ENCODE peak calls at places on chromosomes 16 and 17, in seven cellular contexts. W is GM06990, M is mucosa of descending colon, H is AG09309, E is dorsolateral prefrontal cortex, P is AG04450, R is ovary. X is an unnamed sample.

GRCh38 chr16:84501077-84501735 is 3.3 kb downstream of the MEAK7 start:
- DNase-seq in W (no peak), M (no peak), H (no peak), E (no peak), P (no peak), R (peak), X (no peak)

GRCh38 chr16:56643080-56643778 is 4.8 kb downstream of the MT1A start:
- DNase-seq in W (peak), M (peak), H (no peak), E (peak), P (no peak), R (peak), X (peak)

GRCh38 chr16:30912794-30913412 is 10.5 kb upstream of the FBXL19 start:
- DNase-seq in W (no peak), M (no peak), H (no peak), E (no peak), P (no peak), R (no peak), X (no peak)

GRCh38 chr17:28347261-28347891 is 10.0 kb downstream of the POLDIP2 start:
- DNase-seq in W (no peak), M (no peak), H (peak), E (no peak), P (peak), R (peak), X (peak)

GRCh38 chr17:68507581-68507980 is 4.6 kb upstream of the PRKAR1A start:
- DNase-seq in W (no peak), M (no peak), H (no peak), E (no peak), P (no peak), R (no peak), X (no peak)

GRCh38 chr17:57037401-57037800 is 47.6 kb upstream of the AKAP1 start:
- DNase-seq in W (no peak), M (no peak), H (no peak), E (no peak), P (no peak), R (no peak), X (no peak)

GRCh38 chr16:22300427-22301071 is 3.3 kb downstream of the POLR3E start:
- DNase-seq in W (no peak), M (no peak), H (peak), E (peak), P (peak), R (no peak), X (no peak)

GRCh38 chr16:85369741-85370528 is 243.2 kb upstream of the GSE1 start:
- DNase-seq in W (no peak), M (peak), H (no peak), E (no peak), P (no peak), R (no peak), X (no peak)

GRCh38 chr17:34533811-34534527 is 45.4 kb upstream of the TMEM132E start:
- DNase-seq in W (no peak), M (no peak), H (no peak), E (no peak), P (no peak), R (no peak), X (no peak)

GRCh38 chr17:63550816-63551639 is 751 bp downstream of the DCAF7 start:
- DNase-seq in W (no peak), M (no peak), H (no peak), E (no peak), P (no peak), R (no peak), X (peak)

GRCh38 chr16:89185062-89185751 is 13.7 kb downstream of the CDH15 start:
- DNase-seq in W (no peak), M (peak), H (no peak), E (no peak), P (no peak), R (no peak), X (no peak)

GRCh38 chr17:76191891-76192290 is 48.4 kb downstream of the RNF157 start:
- DNase-seq in W (peak), M (no peak), H (no peak), E (no peak), P (no peak), R (no peak), X (no peak)

GRCh38 chr17:5888811-5889210 is 181.4 kb upstream of the WSCD1 start:
- DNase-seq in W (no peak), M (no peak), H (no peak), E (no peak), P (no peak), R (no peak), X (no peak)

GRCh38 chr17:14198013-14198412 is 38.6 kb downstream of the CDRT15 start:
- DNase-seq in W (no peak), M (no peak), H (no peak), E (no peak), P (no peak), R (no peak), X (no peak)

GRCh38 chr17:58470356-58470755 is 17.9 kb downstream of the HSF5 start:
- DNase-seq in W (no peak), M (no peak), H (no peak), E (no peak), P (no peak), R (no peak), X (no peak)

GRCh38 chr16:85650864-85651811 is 37.6 kb downstream of the GINS2 start:
- DNase-seq in W (no peak), M (peak), H (no peak), E (peak), P (no peak), R (peak), X (no peak)

GRCh38 chr17:7281953-7282751 is 634 bp downstream of the SLC2A4 start:
- DNase-seq in W (no peak), M (peak), H (no peak), E (no peak), P (no peak), R (peak), X (no peak)

GRCh38 chr17:32491371-32492280 is 4.8 kb downstream of the CDK5R1 start:
- DNase-seq in W (peak), M (peak), H (no peak), E (no peak), P (no peak), R (no peak), X (no peak)

GRCh38 chr16:87463722-87464690 is 28.8 kb downstream of the ZCCHC14 start:
- DNase-seq in W (no peak), M (no peak), H (peak), E (no peak), P (peak), R (no peak), X (no peak)

GRCh38 chr17:27319536-27320221 is 25.8 kb downstream of the WSB1 start:
- DNase-seq in W (no peak), M (no peak), H (no peak), E (peak), P (no peak), R (peak), X (peak)

GRCh38 chr17:83196088-83196765 is 116.8 kb downstream of the METRNL start:
- DNase-seq in W (no peak), M (peak), H (peak), E (peak), P (no peak), R (peak), X (no peak)

GRCh38 chr17:19578545-19578944 is 44.9 kb downstream of the SLC47A1 start:
- DNase-seq in W (no peak), M (no peak), H (no peak), E (no peak), P (no peak), R (no peak), X (peak)

GRCh38 chr16:85798901-85799496 is 345 bp downstream of the EMC8 start:
- DNase-seq in W (peak), M (peak), H (no peak), E (no peak), P (no peak), R (no peak), X (no peak)

GRCh38 chr16:13904179-13904691 is 15.7 kb upstream of the ERCC4 start:
- DNase-seq in W (no peak), M (no peak), H (no peak), E (no peak), P (no peak), R (no peak), X (no peak)

GRCh38 chr16:30853758-30854157 is 40.1 kb downstream of the BCL7C start:
- DNase-seq in W (no peak), M (no peak), H (no peak), E (no peak), P (no peak), R (no peak), X (no peak)

GRCh38 chr17:81980752-81981239 is 3.4 kb downstream of the ASPSCR1 start:
- DNase-seq in W (no peak), M (no peak), H (no peak), E (no peak), P (no peak), R (no peak), X (no peak)

GRCh38 chr17:35743911-35744328 is 9.1 kb downstream of the GAS2L2 start:
- DNase-seq in W (no peak), M (no peak), H (no peak), E (no peak), P (no peak), R (peak), X (no peak)

GRCh38 chr17:79000396-79001189 is 9.0 kb downstream of the CANT1 start:
- DNase-seq in W (no peak), M (peak), H (no peak), E (no peak), P (no peak), R (no peak), X (no peak)

GRCh38 chr16:49776085-49776501 is 79.8 kb downstream of the ZNF423 start:
- DNase-seq in W (no peak), M (no peak), H (no peak), E (no peak), P (no peak), R (no peak), X (no peak)

GRCh38 chr17:18960803-18961511 is 9.0 kb downstream of the SLC5A10 start:
- DNase-seq in W (peak), M (peak), H (no peak), E (peak), P (no peak), R (peak), X (no peak)

GRCh38 chr16:12450381-12450780 is 353.3 kb downstream of the CPPED1 start:
- DNase-seq in W (no peak), M (no peak), H (no peak), E (no peak), P (no peak), R (peak), X (no peak)

GRCh38 chr17:56678249-56679144 is 85.0 kb downstream of the NOG start:
- DNase-seq in W (no peak), M (no peak), H (no peak), E (no peak), P (no peak), R (no peak), X (no peak)

GRCh38 chr17:42535400-42536047 is 517 bp upstream of the NAGLU start:
- DNase-seq in W (no peak), M (peak), H (no peak), E (no peak), P (no peak), R (no peak), X (no peak)

GRCh38 chr17:40038882-40039513 is 15.2 kb downstream of the MED24 start:
- DNase-seq in W (no peak), M (no peak), H (peak), E (no peak), P (peak), R (peak), X (peak)
- H3K4me3 ChIP-seq in W (no peak), M (no peak), H (no peak), E (no peak), P (no peak), R (no peak), X (no peak)

DNA sequence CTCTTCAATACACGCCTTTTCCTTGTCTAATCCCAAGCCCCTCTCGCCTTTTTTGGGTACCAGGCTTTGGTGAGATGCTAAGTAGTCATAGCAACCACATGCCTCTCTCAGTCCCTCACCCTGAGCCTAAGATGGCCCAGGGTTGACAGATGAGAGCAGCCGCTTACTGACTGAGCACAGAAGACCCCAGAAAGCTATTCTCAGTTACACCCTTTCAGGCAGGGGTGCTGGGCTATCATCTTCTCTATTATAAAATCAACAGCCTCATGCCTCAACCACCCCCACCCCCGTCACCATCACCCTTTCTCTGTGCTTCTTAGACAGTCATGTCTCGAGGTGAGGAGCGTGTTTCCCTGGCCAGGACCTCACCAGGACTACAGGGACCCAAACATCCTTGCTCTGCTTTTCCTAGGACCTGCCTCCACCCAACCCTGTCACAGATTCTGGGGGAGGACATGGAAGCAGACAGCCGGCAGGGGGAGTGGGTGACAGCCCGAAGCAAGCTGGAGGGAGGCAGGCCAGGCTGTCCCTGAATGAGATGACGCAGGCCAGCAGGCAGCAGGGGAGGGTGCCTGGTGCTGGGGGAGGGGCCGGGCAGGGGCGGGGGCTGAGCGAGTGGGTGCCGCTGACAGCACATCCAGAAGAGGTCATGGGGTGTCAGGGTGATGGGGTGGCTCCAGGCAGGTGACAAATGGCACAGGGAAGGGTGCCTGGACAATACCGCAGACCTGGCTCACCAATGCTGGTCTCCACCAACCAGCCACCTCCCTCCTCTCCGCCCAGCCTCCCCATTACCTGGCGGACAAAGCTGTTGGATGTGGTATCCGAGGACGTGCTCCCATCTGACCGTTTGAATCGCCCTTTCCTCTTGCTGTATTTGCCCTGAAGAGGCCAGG is 3.1 kb downstream of the CACNB1 start:
- DNase-seq in W (no peak), M (peak), H (no peak), E (peak), P (no peak), R (no peak), X (no peak)
- TF ChIP-seq CTCF in W (peak), M (no peak), H (peak), E (peak), P (peak), R (no peak), X (peak)

DNA sequence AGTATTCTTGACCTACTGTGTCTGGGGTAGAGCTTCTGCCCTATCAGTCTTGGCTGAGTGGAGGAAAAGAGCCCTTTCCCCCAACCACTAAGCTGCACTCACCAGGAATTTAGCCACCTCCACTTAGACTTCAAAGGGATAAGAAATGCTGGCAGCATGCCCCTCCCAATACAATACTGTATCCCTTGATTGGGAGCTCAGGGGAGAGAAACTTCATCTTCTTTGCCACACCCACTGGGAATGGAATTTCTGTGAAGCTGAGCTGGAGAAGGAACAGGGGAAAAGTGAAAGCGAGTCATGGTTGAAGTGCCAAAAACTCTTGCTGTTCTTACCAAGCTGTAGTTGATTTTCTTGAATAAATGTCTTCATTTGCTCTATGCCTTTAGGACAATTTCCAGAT is 68.8 kb downstream of the CEP112 start:
- DNase-seq in W (no peak), M (no peak), H (peak), E (no peak), P (no peak), R (no peak), X (peak)
- H3K4me3 ChIP-seq in W (no peak), M (no peak), H (no peak), E (no peak), P (no peak), R (no peak), X (no peak)

DNA sequence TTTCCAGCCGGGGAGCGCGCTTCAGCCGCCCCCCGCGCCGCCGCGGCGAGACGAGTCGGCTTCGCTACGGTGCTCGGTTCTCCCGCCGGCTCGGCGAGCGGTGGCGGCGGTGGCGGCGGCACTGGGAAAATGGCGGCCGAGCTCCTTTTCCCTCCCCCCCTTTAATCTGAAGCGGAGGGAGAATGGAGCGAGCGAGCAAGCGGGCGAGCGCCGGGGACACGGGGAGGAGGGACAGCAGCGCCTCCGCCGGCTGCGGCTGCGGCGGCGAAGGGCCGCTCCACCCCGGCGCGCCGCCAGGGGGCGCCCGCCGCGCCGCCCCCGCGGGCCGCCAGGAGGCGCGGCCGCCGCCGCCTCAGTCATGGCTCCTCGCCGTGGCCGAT is at the start of gene KANSL1:
- DNase-seq in W (peak), M (peak), H (peak), E (peak), P (peak), R (peak), X (peak)
- TF ChIP-seq CTCF in W (peak), M (peak), H (peak), E (peak), P (peak), R (peak), X (peak)

GRCh38 chr17:45395569-45396415 is 36.9 kb downstream of the ARHGAP27 start:
- DNase-seq in W (no peak), M (no peak), H (no peak), E (no peak), P (no peak), R (peak), X (no peak)
- H3K4me3 ChIP-seq in W (no peak), M (no peak), H (no peak), E (peak), P (peak), R (peak), X (peak)

GRCh38 chr17:37194208-37194607 is 181.6 kb upstream of the C17orf78 start:
- DNase-seq in W (no peak), M (no peak), H (no peak), E (no peak), P (no peak), R (no peak), X (no peak)
- TF ChIP-seq CTCF in W (no peak), M (no peak), H (no peak), E (no peak), P (no peak), R (no peak), X (no peak)

GRCh38 chr17:1344521-1344920 is 55.5 kb downstream of the YWHAE start:
- DNase-seq in W (no peak), M (no peak), H (no peak), E (no peak), P (no peak), R (no peak), X (no peak)

GRCh38 chr17:1351967-1352366 is 48.1 kb downstream of the YWHAE start:
- DNase-seq in W (no peak), M (no peak), H (no peak), E (no peak), P (no peak), R (no peak), X (no peak)

GRCh38 chr17:1343554-1343953 is 56.5 kb downstream of the YWHAE start:
- DNase-seq in W (no peak), M (no peak), H (no peak), E (no peak), P (no peak), R (no peak), X (no peak)

GRCh38 chr17:1351275-1351674 is 48.7 kb downstream of the YWHAE start:
- DNase-seq in W (no peak), M (no peak), H (no peak), E (no peak), P (no peak), R (no peak), X (no peak)

DNA sequence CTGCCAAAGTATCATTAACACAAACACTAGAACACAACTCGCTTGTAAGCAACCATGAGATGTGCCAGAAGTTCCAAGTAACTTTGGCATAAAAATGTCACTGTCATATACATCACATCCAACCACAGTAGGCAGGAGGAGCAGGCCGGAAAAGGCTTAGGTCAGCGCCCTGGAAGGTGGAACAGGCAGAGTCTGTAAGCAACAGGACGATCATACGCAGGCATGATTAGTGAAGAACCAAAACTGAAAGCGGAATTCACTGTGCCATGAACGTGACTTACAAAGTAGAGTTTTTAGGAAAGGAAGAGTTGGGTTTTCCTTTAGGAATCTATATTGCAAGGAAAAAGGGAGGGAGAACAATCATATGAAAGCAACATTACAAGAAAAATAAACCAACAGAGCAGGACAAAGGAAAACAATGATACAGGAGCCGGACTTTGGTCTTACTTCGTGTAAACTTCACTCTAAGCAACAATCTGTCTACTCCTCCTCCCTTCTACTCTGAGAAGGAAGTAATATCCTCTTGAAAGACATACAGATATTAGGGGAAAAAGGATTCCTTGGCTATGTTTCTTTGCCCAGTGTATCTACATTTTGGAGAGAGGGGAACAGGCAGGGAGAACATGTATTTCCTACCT is 52.2 kb downstream of the YWHAE start:
- DNase-seq in W (no peak), M (peak), H (no peak), E (no peak), P (no peak), R (no peak), X (no peak)
- H3K4me3 ChIP-seq in W (no peak), M (no peak), H (no peak), E (no peak), P (no peak), R (peak), X (no peak)

X was measured in retinal pigment epithelial cell.